ENCODE peak calls at places on chromosomes 12 and 14, in ten cellular contexts. S, J, I, B, K, T, C, M, V and O are unnamed samples.

GRCh38 chr12:26839551-26839950 is 6.6 kb upstream of the ITPR2 start:
- DNase-seq in S (no peak), J (no peak), I (no peak), B (no peak), K (no peak), T (no peak), C (no peak), M (no peak), V (no peak), O (no peak)

GRCh38 chr12:100986595-100987547 is 192.3 kb downstream of the ANO4 start:
- DNase-seq in S (no peak), J (peak; percentile 8), I (peak; percentile 91), B (peak; percentile 78), K (no peak), T (no peak), C (no peak), M (peak; percentile 94), V (no peak), O (no peak)

GRCh38 chr14:92914087-92914656 is 8.8 kb upstream of the CHGA start:
- DNase-seq in S (peak; percentile 29), J (no peak), I (peak; percentile 93), B (peak; percentile 37), K (no peak), T (no peak), C (no peak), M (peak; percentile 4), V (peak; percentile 69), O (no peak)

GRCh38 chr14:22837750-22838538 is 1.6 kb downstream of the MMP14 start:
- DNase-seq in S (peak; percentile 57), J (no peak), I (peak; percentile 78), B (peak; percentile 55), K (peak; percentile 68), T (no peak), C (peak; percentile 83), M (peak; percentile 60), V (no peak), O (no peak)

GRCh38 chr12:48980389-48980952 is 2.3 kb downstream of the WNT1 start:
- DNase-seq in S (no peak), J (no peak), I (peak; percentile 94), B (no peak), K (no peak), T (peak; percentile 74), C (no peak), M (no peak), V (no peak), O (no peak)

GRCh38 chr14:68279777-68280233 is 460.2 kb downstream of the RAD51B start:
- DNase-seq in S (no peak), J (no peak), I (no peak), B (no peak), K (no peak), T (no peak), C (no peak), M (no peak), V (no peak), O (no peak)

GRCh38 chr14:53715390-53715730 is 241.3 kb downstream of the BMP4 start:
- DNase-seq in S (peak; percentile 65), J (peak; percentile 54), I (no peak), B (no peak), K (no peak), T (no peak), C (no peak), M (peak; percentile 40), V (no peak), O (no peak)

GRCh38 chr12:57434517-57435223 is at the start of gene INHBC:
- DNase-seq in S (no peak), J (no peak), I (no peak), B (no peak), K (no peak), T (no peak), C (no peak), M (no peak), V (no peak), O (no peak)

GRCh38 chr12:51905507-51906438 is 1.5 kb upstream of the ACVRL1 start:
- DNase-seq in S (peak; percentile 90), J (no peak), I (peak; percentile 62), B (peak; percentile 50), K (peak; percentile 87), T (no peak), C (peak; percentile 83), M (peak; percentile 91), V (no peak), O (no peak)

GRCh38 chr14:68651652-68652432 is 141.0 kb downstream of the ZFP36L1 start:
- DNase-seq in S (no peak), J (no peak), I (peak; percentile 38), B (no peak), K (no peak), T (no peak), C (no peak), M (peak; percentile 79), V (peak; percentile 37), O (no peak)

GRCh38 chr12:121801601-121802484 is 2.0 kb upstream of the SETD1B start:
- DNase-seq in S (peak; percentile 66), J (no peak), I (no peak), B (peak; percentile 67), K (no peak), T (peak; percentile 21), C (no peak), M (peak; percentile 46), V (no peak), O (no peak)

GRCh38 chr14:24605435-24606190 is 3.9 kb downstream of the GZMH start:
- DNase-seq in S (peak; percentile 1), J (no peak), I (peak; percentile 91), B (peak; percentile 49), K (no peak), T (no peak), C (no peak), M (peak; percentile 3), V (no peak), O (peak; percentile 70)

GRCh38 chr14:58964598-58964928 is 223.9 kb upstream of the DAAM1 start:
- DNase-seq in S (no peak), J (no peak), I (no peak), B (no peak), K (no peak), T (no peak), C (no peak), M (no peak), V (no peak), O (no peak)

GRCh38 chr12:131030472-131031328 is 77.0 kb downstream of the ADGRD1 start:
- DNase-seq in S (no peak), J (no peak), I (no peak), B (no peak), K (no peak), T (no peak), C (no peak), M (no peak), V (no peak), O (no peak)

GRCh38 chr12:52552055-52552454 is 890 bp downstream of the KRT71 start:
- DNase-seq in S (no peak), J (no peak), I (no peak), B (no peak), K (no peak), T (no peak), C (no peak), M (no peak), V (no peak), O (no peak)

GRCh38 chr14:60724080-60724618 is at the start of gene SIX4:
- DNase-seq in S (peak; percentile 80), J (peak; percentile 63), I (peak; percentile 95), B (peak; percentile 84), K (peak; percentile 49), T (peak; percentile 85), C (peak; percentile 30), M (peak; percentile 79), V (peak; percentile 71), O (no peak)

GRCh38 chr12:18430425-18431048 is 169.2 kb downstream of the PIK3C2G start:
- DNase-seq in S (peak; percentile 76), J (peak; percentile 49), I (peak; percentile 88), B (peak; percentile 27), K (peak; percentile 24), T (no peak), C (no peak), M (peak; percentile 68), V (no peak), O (no peak)
- TF ChIP-seq CTCF in S (peak; percentile 94), J (peak; percentile 97), I (peak; percentile 100), B (peak; percentile 69), K (peak; percentile 88), T (peak; percentile 72), C (no peak), M (peak; percentile 98), V (peak; percentile 39), O (no peak)

GRCh38 chr12:15931590-15932053 is 20.5 kb downstream of the DERA start:
- DNase-seq in S (peak; percentile 48), J (no peak), I (peak; percentile 51), B (peak; percentile 68), K (no peak), T (no peak), C (no peak), M (peak; percentile 18), V (no peak), O (no peak)
- TF ChIP-seq CTCF in S (no peak), J (no peak), I (peak; percentile 73), B (peak; percentile 51), K (no peak), T (no peak), C (no peak), M (no peak), V (no peak), O (no peak)

GRCh38 chr12:124348659-124349380 is 53.9 kb downstream of the RFLNA start:
- DNase-seq in S (no peak), J (no peak), I (no peak), B (no peak), K (no peak), T (peak; percentile 55), C (no peak), M (no peak), V (no peak), O (no peak)

GRCh38 chr12:124347805-124348658 is 53.1 kb downstream of the RFLNA start:
- DNase-seq in S (no peak), J (no peak), I (peak; percentile 76), B (no peak), K (no peak), T (peak; percentile 75), C (no peak), M (no peak), V (no peak), O (no peak)

GRCh38 chr12:124346425-124347168 is 51.7 kb downstream of the RFLNA start:
- DNase-seq in S (no peak), J (no peak), I (no peak), B (no peak), K (no peak), T (peak; percentile 59), C (no peak), M (no peak), V (no peak), O (no peak)

GRCh38 chr12:124345795-124346194 is 50.9 kb downstream of the RFLNA start:
- DNase-seq in S (no peak), J (no peak), I (no peak), B (no peak), K (no peak), T (no peak), C (no peak), M (no peak), V (no peak), O (no peak)

GRCh38 chr12:124347335-124347734 is 52.4 kb downstream of the RFLNA start:
- DNase-seq in S (no peak), J (no peak), I (no peak), B (no peak), K (no peak), T (no peak), C (no peak), M (no peak), V (no peak), O (no peak)
- TF ChIP-seq CTCF in S (no peak), J (no peak), I (no peak), B (no peak), K (no peak), T (no peak), C (no peak), M (no peak), V (no peak), O (no peak)

GRCh38 chr12:65169311-65170244 is at the start of gene LEMD3:
- DNase-seq in S (peak; percentile 88), J (peak; percentile 76), I (peak; percentile 99), B (peak; percentile 95), K (peak; percentile 94), T (peak; percentile 97), C (peak; percentile 91), M (peak; percentile 81), V (peak; percentile 93), O (peak; percentile 88)
- TF ChIP-seq CTCF in S (no peak), J (no peak), I (no peak), B (no peak), K (no peak), T (no peak), C (no peak), M (no peak), V (no peak), O (no peak)